ENCODE peak calls at places on chromosome 18, in five cellular contexts. One of them, this sample, is unnamed.

GRCh38 chr18:28183418-28184078 is 6.6 kb upstream of the CDH2 start:
- DNase-seq in bronchial epithelial cell: peak; percentile 12
- DNase-seq in HCT116: no peak
- DNase-seq in epithelial cell of esophagus: peak; percentile 7
- DNase-seq in CD8-positive, alpha-beta T cell: no peak
- DNase-seq in this sample: no peak

GRCh38 chr18:39448942-39449341 is 1883.3 kb upstream of the CELF4 start:
- DNase-seq in bronchial epithelial cell: peak; percentile 70
- DNase-seq in HCT116: no peak
- DNase-seq in epithelial cell of esophagus: peak; percentile 58
- DNase-seq in CD8-positive, alpha-beta T cell: no peak
- DNase-seq in this sample: no peak

GRCh38 chr18:57859314-57859713 is 56.2 kb upstream of the ATP8B1 start:
- DNase-seq in bronchial epithelial cell: peak; percentile 59
- DNase-seq in HCT116: peak; percentile 32
- DNase-seq in epithelial cell of esophagus: peak; percentile 64
- DNase-seq in CD8-positive, alpha-beta T cell: no peak
- DNase-seq in this sample: no peak

GRCh38 chr18:46407471-46408166 is 249.4 kb downstream of the LOXHD1 start:
- DNase-seq in bronchial epithelial cell: peak; percentile 58
- DNase-seq in HCT116: no peak
- DNase-seq in epithelial cell of esophagus: peak; percentile 48
- DNase-seq in CD8-positive, alpha-beta T cell: no peak
- DNase-seq in this sample: no peak

GRCh38 chr18:12639990-12640880 is 17.7 kb downstream of the SPIRE1 start:
- DNase-seq in bronchial epithelial cell: peak; percentile 90
- DNase-seq in HCT116: no peak
- DNase-seq in epithelial cell of esophagus: peak; percentile 94
- DNase-seq in CD8-positive, alpha-beta T cell: no peak
- DNase-seq in this sample: no peak

GRCh38 chr18:48928787-48929186 is 22.0 kb downstream of the SMAD7 start:
- DNase-seq in bronchial epithelial cell: peak; percentile 81
- DNase-seq in HCT116: no peak
- DNase-seq in epithelial cell of esophagus: peak; percentile 76
- DNase-seq in CD8-positive, alpha-beta T cell: peak; percentile 83
- DNase-seq in this sample: no peak

GRCh38 chr18:73593207-73593606 is 554.4 kb downstream of the FBXO15 start:
- DNase-seq in bronchial epithelial cell: no peak
- DNase-seq in HCT116: no peak
- DNase-seq in epithelial cell of esophagus: no peak
- DNase-seq in CD8-positive, alpha-beta T cell: no peak
- DNase-seq in this sample: no peak

GRCh38 chr18:57043241-57043640 is 103.6 kb upstream of the BOD1L2 start:
- DNase-seq in bronchial epithelial cell: no peak
- DNase-seq in HCT116: no peak
- DNase-seq in epithelial cell of esophagus: no peak
- DNase-seq in CD8-positive, alpha-beta T cell: no peak
- DNase-seq in this sample: no peak

GRCh38 chr18:48938827-48939367 is 11.9 kb downstream of the SMAD7 start:
- DNase-seq in bronchial epithelial cell: no peak
- DNase-seq in HCT116: no peak
- DNase-seq in epithelial cell of esophagus: peak; percentile 49
- DNase-seq in CD8-positive, alpha-beta T cell: no peak
- DNase-seq in this sample: no peak

GRCh38 chr18:12092398-12093229 is 1.0 kb upstream of the ANKRD62 start:
- DNase-seq in bronchial epithelial cell: no peak
- DNase-seq in HCT116: peak; percentile 13
- DNase-seq in epithelial cell of esophagus: peak; percentile 44
- DNase-seq in CD8-positive, alpha-beta T cell: no peak
- DNase-seq in this sample: no peak

GRCh38 chr18:75635096-75635495 is 207.6 kb upstream of the SMIM21 start:
- DNase-seq in bronchial epithelial cell: no peak
- DNase-seq in HCT116: no peak
- DNase-seq in epithelial cell of esophagus: peak; percentile 8
- DNase-seq in CD8-positive, alpha-beta T cell: no peak
- DNase-seq in this sample: no peak

GRCh38 chr18:34258176-34258575 is 33.5 kb upstream of the NOL4 start:
- DNase-seq in bronchial epithelial cell: no peak
- DNase-seq in HCT116: no peak
- DNase-seq in epithelial cell of esophagus: no peak
- DNase-seq in CD8-positive, alpha-beta T cell: no peak
- DNase-seq in this sample: no peak

DNA sequence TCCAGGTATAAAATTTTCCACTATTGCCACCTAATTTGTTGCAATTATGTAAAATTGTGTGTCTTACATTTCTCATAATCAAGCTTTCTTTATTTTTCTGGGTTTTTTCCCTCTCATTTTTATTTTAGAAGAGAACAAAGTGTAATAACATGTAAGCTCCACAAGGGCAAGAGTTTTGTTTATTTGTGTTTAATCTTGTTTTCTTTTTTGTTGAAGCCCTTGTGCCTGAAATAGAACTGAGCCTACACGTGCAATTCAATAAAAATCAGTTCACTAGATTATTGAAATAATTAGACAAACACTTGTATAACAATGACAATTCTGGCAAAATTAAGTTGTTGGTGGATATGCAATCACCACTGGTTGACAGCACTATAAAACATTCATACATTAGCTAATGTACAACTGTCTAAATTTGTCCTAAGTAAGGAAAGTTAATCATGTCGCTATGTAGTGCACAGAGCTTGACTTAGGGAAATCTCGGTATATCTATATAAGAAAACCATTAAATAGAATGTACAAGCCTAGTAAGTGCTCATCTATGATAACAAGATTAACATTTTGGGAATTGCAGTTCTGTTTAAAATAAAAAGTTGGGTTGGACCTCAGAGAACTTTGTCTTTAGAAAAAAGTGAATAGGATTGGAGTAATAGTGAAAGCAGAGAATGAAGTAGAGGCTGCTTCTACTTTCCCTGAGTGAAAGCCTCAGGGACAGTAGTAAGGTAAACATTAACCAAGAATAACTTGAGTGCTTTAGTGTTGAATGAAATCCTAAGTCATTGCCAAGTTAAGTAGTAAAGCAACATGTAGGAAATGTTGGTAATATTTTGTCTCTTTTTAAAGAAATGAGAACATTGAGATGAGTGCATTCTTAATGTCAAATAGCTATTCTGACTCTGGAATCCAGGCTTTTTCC is 37.4 kb upstream of the NOL4 start:
- DNase-seq in bronchial epithelial cell: no peak
- DNase-seq in HCT116: no peak
- DNase-seq in epithelial cell of esophagus: no peak
- DNase-seq in CD8-positive, alpha-beta T cell: no peak
- DNase-seq in this sample: no peak
- TF ChIP-seq CTCF in bronchial epithelial cell: no peak
- TF ChIP-seq CTCF in HCT116: no peak
- TF ChIP-seq CTCF in epithelial cell of esophagus: no peak
- TF ChIP-seq CTCF in CD8-positive, alpha-beta T cell: no peak
- TF ChIP-seq CTCF in this sample: no peak

DNA sequence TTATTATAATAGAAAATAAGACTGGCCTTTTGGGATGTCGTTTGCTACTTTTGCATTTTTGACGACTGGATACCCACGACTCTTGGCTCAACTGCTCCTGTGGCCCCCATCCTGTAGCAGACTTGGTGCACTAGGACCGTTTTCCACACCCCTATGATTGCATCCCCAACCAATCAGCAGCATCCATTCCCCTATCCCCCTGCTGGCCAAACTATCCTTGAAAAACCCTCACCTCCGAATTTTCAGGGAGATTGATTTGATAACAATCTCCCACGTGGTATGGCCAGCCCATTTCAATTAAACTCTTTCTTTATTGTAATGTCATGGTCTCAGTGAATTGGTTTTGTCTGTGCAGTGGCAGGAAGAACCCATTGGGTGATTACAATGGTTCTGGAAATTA is 37.9 kb upstream of the TTR start:
- DNase-seq in bronchial epithelial cell: peak; percentile 38
- DNase-seq in HCT116: peak; percentile 13
- DNase-seq in epithelial cell of esophagus: peak; percentile 18
- DNase-seq in CD8-positive, alpha-beta T cell: no peak
- DNase-seq in this sample: no peak
- TF ChIP-seq CTCF in bronchial epithelial cell: peak; percentile 32
- TF ChIP-seq CTCF in HCT116: no peak
- TF ChIP-seq CTCF in epithelial cell of esophagus: peak; percentile 15
- TF ChIP-seq CTCF in CD8-positive, alpha-beta T cell: no peak
- TF ChIP-seq CTCF in this sample: no peak

DNA sequence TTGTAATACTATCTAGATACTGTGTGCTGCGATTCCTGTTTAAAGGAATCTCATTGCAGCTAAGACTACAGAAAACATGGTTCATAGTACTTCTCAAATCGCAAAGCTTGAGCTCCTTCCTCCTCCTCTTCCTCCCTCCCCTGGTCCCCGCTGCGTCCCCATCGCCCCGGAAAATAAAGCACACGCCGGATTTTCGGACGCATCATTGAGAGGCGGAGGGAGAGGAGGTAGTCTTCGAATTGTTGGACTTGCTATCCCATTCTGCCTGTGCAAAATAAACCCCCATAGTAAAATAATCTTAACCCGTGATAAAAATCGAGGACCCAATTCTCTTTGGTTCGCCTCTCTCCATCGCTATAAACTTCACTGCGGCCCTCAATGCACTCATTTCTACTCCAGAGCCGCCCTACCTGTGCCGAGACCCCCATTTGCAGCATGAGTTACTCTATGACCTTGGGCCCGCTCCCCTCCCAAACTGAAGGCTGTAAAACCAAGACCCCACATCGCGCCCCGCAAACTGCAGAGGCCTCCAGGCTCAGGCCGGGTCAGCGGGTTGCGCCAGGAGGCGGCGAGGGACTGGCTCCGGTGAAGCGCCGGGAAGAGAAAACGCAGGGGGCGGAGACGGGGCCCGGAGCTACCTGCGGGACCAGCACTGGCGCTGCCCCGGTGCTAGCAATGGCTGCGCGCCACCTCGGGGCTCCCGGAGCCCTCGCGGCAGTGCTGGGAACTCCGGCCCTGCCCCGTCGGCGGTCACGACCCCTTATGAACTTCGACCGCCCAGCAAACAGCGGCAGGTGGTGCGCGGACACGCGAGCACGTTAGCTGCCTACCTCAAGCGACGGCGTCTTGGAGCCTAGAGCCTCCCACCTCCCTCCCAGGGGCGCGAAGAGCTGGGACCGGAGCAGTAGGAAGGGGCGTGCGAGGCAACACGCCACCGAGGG is 649 bp downstream of the ESCO1 start:
- DNase-seq in bronchial epithelial cell: no peak
- DNase-seq in HCT116: no peak
- DNase-seq in epithelial cell of esophagus: peak; percentile 70
- DNase-seq in CD8-positive, alpha-beta T cell: no peak
- DNase-seq in this sample: peak; percentile 68
- TF ChIP-seq CTCF in bronchial epithelial cell: no peak
- TF ChIP-seq CTCF in HCT116: no peak
- TF ChIP-seq CTCF in epithelial cell of esophagus: no peak
- TF ChIP-seq CTCF in CD8-positive, alpha-beta T cell: no peak
- TF ChIP-seq CTCF in this sample: no peak

DNA sequence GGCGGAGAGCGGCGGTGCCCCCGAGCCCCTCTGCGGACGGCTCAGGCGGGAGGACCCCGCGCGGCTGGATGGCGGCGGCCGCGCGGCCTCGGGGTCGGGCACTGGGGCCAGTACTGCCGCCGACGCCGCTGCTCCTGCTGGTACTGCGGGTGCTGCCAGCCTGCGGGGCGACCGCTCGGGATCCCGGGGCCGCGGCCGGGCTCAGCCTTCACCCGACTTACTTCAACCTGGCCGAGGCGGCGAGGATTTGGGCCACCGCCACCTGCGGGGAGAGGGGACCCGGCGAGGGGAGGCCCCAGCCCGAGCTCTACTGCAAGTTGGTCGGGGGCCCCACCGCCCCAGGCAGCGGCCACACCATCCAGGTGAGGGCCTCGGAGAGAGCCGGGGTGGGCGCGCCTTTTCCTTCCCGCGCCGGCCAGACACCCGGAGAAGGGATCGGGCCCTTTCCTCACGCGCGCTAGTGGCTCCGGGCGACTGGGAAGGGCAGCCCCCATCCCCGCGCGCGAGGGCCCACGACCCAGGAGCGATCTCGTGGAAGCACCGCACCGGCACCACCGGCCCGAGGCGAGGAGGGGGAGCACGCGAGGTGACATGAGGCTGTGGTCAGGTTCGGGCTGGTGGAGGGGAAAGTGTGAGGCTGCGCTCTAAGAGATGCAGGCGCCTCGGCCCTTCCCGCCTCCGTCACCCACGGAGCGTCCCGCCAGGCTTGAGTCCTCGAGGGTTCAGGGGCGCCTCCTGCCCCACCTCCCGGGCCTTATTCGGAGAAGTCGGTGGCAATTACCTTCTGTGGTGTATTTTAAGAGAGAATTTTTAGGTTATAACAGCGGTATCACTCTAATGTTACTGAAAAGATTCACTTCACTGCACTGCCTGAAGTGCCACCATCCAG is 607 bp downstream of the LAMA3 start:
- DNase-seq in bronchial epithelial cell: no peak
- DNase-seq in HCT116: no peak
- DNase-seq in epithelial cell of esophagus: no peak
- DNase-seq in CD8-positive, alpha-beta T cell: no peak
- DNase-seq in this sample: peak; percentile 57
- TF ChIP-seq CTCF in bronchial epithelial cell: no peak
- TF ChIP-seq CTCF in HCT116: no peak
- TF ChIP-seq CTCF in epithelial cell of esophagus: no peak
- TF ChIP-seq CTCF in CD8-positive, alpha-beta T cell: no peak
- TF ChIP-seq CTCF in this sample: no peak

DNA sequence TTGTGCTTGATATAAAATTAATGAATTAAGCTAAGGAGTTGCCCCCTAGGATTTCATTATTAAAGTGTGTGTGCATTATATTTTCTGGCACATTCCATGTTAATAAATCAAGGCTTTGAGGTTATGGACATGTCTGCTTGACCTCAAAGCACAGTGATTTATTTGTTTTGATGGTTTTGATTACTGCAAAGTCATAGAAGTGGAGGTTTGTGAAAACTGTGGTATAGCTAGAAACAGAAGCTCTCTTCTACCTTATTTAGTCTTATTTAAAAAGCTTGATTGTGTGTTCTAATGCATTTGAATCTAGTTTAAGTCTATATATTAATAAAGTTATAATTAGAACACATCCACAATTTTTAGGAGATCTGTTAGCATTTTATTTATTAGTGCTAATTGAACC is 32.2 kb downstream of the DOK6 start:
- DNase-seq in bronchial epithelial cell: no peak
- DNase-seq in HCT116: no peak
- DNase-seq in epithelial cell of esophagus: no peak
- DNase-seq in CD8-positive, alpha-beta T cell: no peak
- DNase-seq in this sample: no peak
- TF ChIP-seq CTCF in bronchial epithelial cell: no peak
- TF ChIP-seq CTCF in HCT116: no peak
- TF ChIP-seq CTCF in epithelial cell of esophagus: no peak
- TF ChIP-seq CTCF in CD8-positive, alpha-beta T cell: no peak
- TF ChIP-seq CTCF in this sample: no peak

This sample was measured in psoas muscle.